ENCODE peak calls at places on chromosome 2, in six cellular contexts. T, W, H, Y, L and U are unnamed samples.

GRCh38 chr2:217166241-217166640 is 306.4 kb upstream of the TNP1 start:
- DNase-seq in T (no peak), W (peak; percentile 65), H (peak; percentile 27), Y (peak; percentile 22), L (no peak), U (peak; percentile 46)

GRCh38 chr2:224802407-224802806 is 86.2 kb upstream of the CCDC195 start:
- DNase-seq in T (no peak), W (peak; percentile 11), H (peak; percentile 7), Y (no peak), L (no peak), U (peak; percentile 30)

GRCh38 chr2:199458806-199459285 is 1.1 kb upstream of the SATB2 start:
- DNase-seq in T (no peak), W (peak; percentile 29), H (peak; percentile 68), Y (peak; percentile 37), L (no peak), U (no peak)

GRCh38 chr2:26969089-26969844 is 1.2 kb upstream of the MAPRE3 start:
- DNase-seq in T (no peak), W (peak; percentile 51), H (no peak), Y (no peak), L (no peak), U (peak; percentile 75)

GRCh38 chr2:172813314-172813888 is 77.8 kb downstream of the RAPGEF4 start:
- DNase-seq in T (no peak), W (peak; percentile 58), H (no peak), Y (no peak), L (no peak), U (no peak)

GRCh38 chr2:152036611-152037469 is 62.0 kb downstream of the CACNB4 start:
- DNase-seq in T (peak; percentile 75), W (peak; percentile 76), H (peak; percentile 46), Y (peak; percentile 88), L (peak; percentile 66), U (peak; percentile 44)

GRCh38 chr2:35184471-35184870 is 1171.1 kb upstream of the CRIM1 start:
- DNase-seq in T (no peak), W (no peak), H (no peak), Y (no peak), L (no peak), U (no peak)

GRCh38 chr2:69565431-69565839 is 78.1 kb downstream of the AAK1 start:
- DNase-seq in T (peak; percentile 57), W (peak; percentile 46), H (no peak), Y (peak; percentile 68), L (peak; percentile 83), U (no peak)

GRCh38 chr2:213416832-213417231 is 132.6 kb downstream of the SPAG16 start:
- DNase-seq in T (no peak), W (no peak), H (no peak), Y (no peak), L (no peak), U (no peak)

GRCh38 chr2:182509-183122 is 81.2 kb downstream of the SH3YL1 start:
- DNase-seq in T (no peak), W (peak; percentile 28), H (no peak), Y (no peak), L (no peak), U (no peak)

GRCh38 chr2:55418512-55419235 is 982 bp downstream of the CCDC88A start:
- DNase-seq in T (no peak), W (no peak), H (peak; percentile 14), Y (no peak), L (no peak), U (no peak)

GRCh38 chr2:224442092-224442999 is 40.4 kb upstream of the FAM124B start:
- DNase-seq in T (no peak), W (peak; percentile 23), H (no peak), Y (peak; percentile 21), L (no peak), U (peak; percentile 26)

GRCh38 chr2:229376866-229377265 is 105.8 kb upstream of the PID1 start:
- DNase-seq in T (no peak), W (peak; percentile 65), H (peak; percentile 73), Y (no peak), L (no peak), U (peak; percentile 32)

GRCh38 chr2:100882645-100883613 is 63.0 kb downstream of the NPAS2 start:
- DNase-seq in T (peak; percentile 28), W (peak; percentile 93), H (peak; percentile 91), Y (peak; percentile 52), L (no peak), U (peak; percentile 66)
- H3K4me3 ChIP-seq in T (no peak overlapping the region), W (no peak overlapping the region), H (no peak overlapping the region), Y (no peak overlapping the region), L (no peak overlapping the region), U (no peak overlapping the region)

GRCh38 chr2:191215205-191215604 is 30.0 kb upstream of the MYO1B start:
- DNase-seq in T (no peak), W (no peak), H (no peak), Y (no peak), L (no peak), U (no peak)

GRCh38 chr2:191218292-191218898 is 26.8 kb upstream of the MYO1B start:
- DNase-seq in T (peak; percentile 51), W (peak; percentile 85), H (peak; percentile 46), Y (peak; percentile 69), L (peak; percentile 54), U (peak; percentile 79)

GRCh38 chr2:191215666-191216065 is 29.5 kb upstream of the MYO1B start:
- DNase-seq in T (no peak), W (peak; percentile 25), H (no peak), Y (no peak), L (no peak), U (no peak)

GRCh38 chr2:191220671-191221070 is 24.5 kb upstream of the MYO1B start:
- DNase-seq in T (no peak), W (no peak), H (no peak), Y (no peak), L (no peak), U (no peak)

GRCh38 chr2:191217580-191217979 is 27.6 kb upstream of the MYO1B start:
- DNase-seq in T (no peak), W (peak; percentile 93), H (peak; percentile 82), Y (no peak), L (no peak), U (peak; percentile 73)
- H3K36me3 ChIP-seq in T (no peaks in the 10 kb centered on the region), W (no peaks in the 10 kb centered on the region), H (no peaks in the 10 kb centered on the region), Y (no peaks in the 10 kb centered on the region), L (no peaks in the 10 kb centered on the region), U (no peaks in the 10 kb centered on the region)

DNA sequence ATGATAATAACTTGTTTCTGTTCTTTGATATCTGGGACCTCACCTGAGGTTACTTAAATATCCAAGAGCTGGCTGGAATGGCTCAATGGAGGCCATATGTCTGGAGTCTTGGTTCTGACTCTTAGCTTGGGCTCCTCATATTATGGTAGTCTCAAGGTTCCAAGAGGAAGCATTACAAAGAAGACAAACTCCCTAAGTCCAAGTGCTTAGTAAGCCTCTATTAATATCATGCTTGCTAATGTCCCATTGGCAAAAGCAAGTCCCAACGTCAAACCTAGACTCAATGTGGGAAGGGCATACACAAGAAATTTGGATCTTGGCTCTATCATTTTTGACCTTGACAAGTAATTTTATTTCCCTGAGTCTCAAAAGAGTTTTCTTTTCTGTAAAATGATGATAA is 49.2 kb upstream of the SPOPL start:
- DNase-seq in T (no peak), W (no peak), H (no peak), Y (no peak), L (no peak), U (no peak)
- H3K4me3 ChIP-seq in T (no peak overlapping the region), W (no peak overlapping the region), H (no peak overlapping the region), Y (no peak overlapping the region), L (no peak overlapping the region), U (no peak overlapping the region)

GRCh38 chr2:10647451-10647850 is 42.3 kb downstream of the NOL10 start:
- DNase-seq in T (no peak), W (no peak), H (no peak), Y (no peak), L (no peak), U (no peak)

GRCh38 chr2:10654069-10654468 is 35.7 kb downstream of the NOL10 start:
- DNase-seq in T (no peak), W (peak; percentile 87), H (peak; percentile 94), Y (no peak), L (no peak), U (peak; percentile 71)

GRCh38 chr2:10647886-10648605 is 41.7 kb downstream of the NOL10 start:
- DNase-seq in T (no peak), W (no peak), H (peak; percentile 57), Y (no peak), L (no peak), U (peak; percentile 72)

GRCh38 chr2:10655074-10655840 is 34.5 kb downstream of the NOL10 start:
- DNase-seq in T (no peak), W (no peak), H (peak; percentile 33), Y (no peak), L (no peak), U (no peak)

DNA sequence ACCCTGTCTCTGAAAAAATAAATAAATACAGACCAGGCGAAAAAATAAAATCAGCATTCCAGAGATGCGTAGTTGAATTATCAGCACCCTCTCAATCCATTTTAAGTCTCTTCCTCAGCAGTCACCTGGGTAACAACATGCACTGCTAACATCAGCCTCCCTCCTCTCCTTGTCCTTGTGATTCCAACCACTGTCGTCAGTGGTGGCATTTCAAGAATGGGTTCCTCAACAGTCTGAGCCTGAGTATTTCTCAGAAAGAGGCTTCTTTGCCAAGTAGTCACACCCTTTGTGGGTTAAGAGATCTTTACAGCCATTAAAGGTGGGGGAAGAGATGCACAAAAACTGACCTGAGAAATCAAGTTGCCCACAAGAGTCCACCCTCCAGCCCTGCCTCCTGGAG is 39.0 kb downstream of the NOL10 start:
- DNase-seq in T (no peak), W (no peak), H (no peak), Y (no peak), L (no peak), U (no peak)
- H3K36me3 ChIP-seq in T (peaks cover 32% of the 10 kb centered on the region), W (peaks cover 60% of the 10 kb centered on the region), H (peaks cover 24% of the 10 kb centered on the region), Y (no peaks in the 10 kb centered on the region), L (peaks cover 14% of the 10 kb centered on the region), U (peaks cover 25% of the 10 kb centered on the region)